ENCODE peak calls at places on chromosomes 6 and 20, in nine cellular contexts. N is A673, J is sigmoid colon, G is colonic mucosa, K is OCI-LY7, R is GM12864, F is AG09309, O is bronchial epithelial cell, E is breast epithelium. V is an unnamed sample.

GRCh38 chr6:90887764-90888163 is 300.9 kb upstream of the MAP3K7 start:
- DNase-seq in N (no peak), J (no peak), G (no peak), K (no peak), R (no peak), F (no peak), O (no peak), E (no peak), V (no peak)

GRCh38 chr6:4397307-4397706 is 261.9 kb upstream of the ECI2 start:
- DNase-seq in N (no peak), J (no peak), G (no peak), K (no peak), R (no peak), F (no peak), O (no peak), E (no peak), V (no peak)

GRCh38 chr6:15521516-15521915 is 141.3 kb downstream of the DTNBP1 start:
- DNase-seq in N (no peak), J (peak), G (no peak), K (no peak), R (no peak), F (no peak), O (no peak), E (no peak), V (no peak)

GRCh38 chr6:31657406-31658157 is 1.9 kb downstream of the APOM start:
- DNase-seq in N (no peak), J (no peak), G (no peak), K (no peak), R (no peak), F (no peak), O (no peak), E (no peak), V (no peak)

GRCh38 chr6:111870751-111871064 is 2.5 kb downstream of the FYN start:
- DNase-seq in N (no peak), J (no peak), G (no peak), K (no peak), R (no peak), F (no peak), O (no peak), E (no peak), V (no peak)

GRCh38 chr6:79420054-79420453 is 117.2 kb downstream of the LCA5 start:
- DNase-seq in N (no peak), J (no peak), G (no peak), K (no peak), R (no peak), F (no peak), O (no peak), E (no peak), V (no peak)

GRCh38 chr6:5786321-5787053 is 220.2 kb downstream of the NRN1 start:
- DNase-seq in N (no peak), J (no peak), G (no peak), K (no peak), R (no peak), F (no peak), O (peak), E (no peak), V (no peak)

GRCh38 chr20:20084296-20084752 is 32.0 kb downstream of the CFAP61 start:
- DNase-seq in N (no peak), J (no peak), G (no peak), K (no peak), R (no peak), F (no peak), O (no peak), E (no peak), V (no peak)

GRCh38 chr6:44074383-44075136 is 52.7 kb downstream of the MRPL14 start:
- DNase-seq in N (peak), J (peak), G (peak), K (peak), R (peak), F (no peak), O (peak), E (no peak), V (peak)

GRCh38 chr6:180295-180694 is 112.0 kb upstream of the DUSP22 start:
- DNase-seq in N (no peak), J (no peak), G (peak), K (no peak), R (no peak), F (no peak), O (no peak), E (no peak), V (no peak)

GRCh38 chr6:125789167-125789566 is 1.6 kb upstream of the NCOA7 start:
- DNase-seq in N (peak), J (peak), G (no peak), K (peak), R (no peak), F (no peak), O (no peak), E (no peak), V (no peak)

GRCh38 chr20:49561256-49561655 is 6.7 kb downstream of the PTGIS start:
- DNase-seq in N (no peak), J (peak), G (no peak), K (no peak), R (no peak), F (no peak), O (no peak), E (no peak), V (no peak)

GRCh38 chr20:34798328-34798727 is 27.1 kb downstream of the NCOA6 start:
- DNase-seq in N (no peak), J (no peak), G (no peak), K (no peak), R (no peak), F (no peak), O (no peak), E (no peak), V (no peak)

GRCh38 chr6:5084787-5085637 is at the start of gene PPP1R3G:
- DNase-seq in N (peak), J (peak), G (peak), K (no peak), R (no peak), F (no peak), O (no peak), E (no peak), V (peak)

GRCh38 chr6:43203718-43204095 is 21.7 kb downstream of the CUL9 start:
- DNase-seq in N (no peak), J (peak), G (no peak), K (no peak), R (no peak), F (no peak), O (no peak), E (no peak), V (no peak)

GRCh38 chr20:25534845-25535244 is 50.5 kb downstream of the NINL start:
- DNase-seq in N (no peak), J (no peak), G (no peak), K (no peak), R (no peak), F (no peak), O (no peak), E (no peak), V (no peak)

GRCh38 chr6:111478749-111479148 is 4.3 kb downstream of the REV3L start:
- DNase-seq in N (peak), J (no peak), G (no peak), K (peak), R (no peak), F (no peak), O (peak), E (no peak), V (peak)

GRCh38 chr6:23529902-23530301 is 596.1 kb upstream of the NRSN1 start:
- DNase-seq in N (no peak), J (no peak), G (no peak), K (no peak), R (no peak), F (no peak), O (no peak), E (no peak), V (no peak)

GRCh38 chr6:151534576-151534975 is 40.8 kb downstream of the CCDC170 start:
- DNase-seq in N (no peak), J (no peak), G (no peak), K (no peak), R (no peak), F (peak), O (no peak), E (no peak), V (no peak)

GRCh38 chr6:121260651-121261102 is 73.6 kb downstream of the TBC1D32 start:
- DNase-seq in N (peak), J (no peak), G (no peak), K (no peak), R (no peak), F (no peak), O (no peak), E (no peak), V (no peak)

GRCh38 chr6:55794136-55794812 is 81.1 kb downstream of the BMP5 start:
- DNase-seq in N (no peak), J (no peak), G (no peak), K (no peak), R (no peak), F (peak), O (peak), E (no peak), V (no peak)

GRCh38 chr6:43758617-43759050 is 11.4 kb upstream of the VEGFA start:
- DNase-seq in N (peak), J (peak), G (no peak), K (peak), R (no peak), F (no peak), O (no peak), E (no peak), V (peak)

GRCh38 chr6:165599596-165600487 is 63.2 kb downstream of the PDE10A start:
- DNase-seq in N (no peak), J (no peak), G (no peak), K (no peak), R (no peak), F (no peak), O (no peak), E (no peak), V (no peak)

GRCh38 chr20:8673116-8673515 is 395.8 kb upstream of the PLCB4 start:
- DNase-seq in N (no peak), J (no peak), G (no peak), K (no peak), R (no peak), F (no peak), O (no peak), E (no peak), V (no peak)

GRCh38 chr20:62101078-62101477 is 21.2 kb upstream of the LSM14B start:
- DNase-seq in N (no peak), J (no peak), G (no peak), K (no peak), R (no peak), F (no peak), O (no peak), E (no peak), V (no peak)

GRCh38 chr20:13810446-13810845 is 25.6 kb downstream of the NDUFAF5 start:
- DNase-seq in N (no peak), J (no peak), G (no peak), K (no peak), R (no peak), F (no peak), O (no peak), E (no peak), V (no peak)

GRCh38 chr6:11536795-11537194 is 754 bp upstream of the TMEM170B start:
- DNase-seq in N (peak), J (no peak), G (peak), K (peak), R (no peak), F (no peak), O (no peak), E (no peak), V (no peak)

GRCh38 chr6:4460595-4461475 is 315.4 kb upstream of the CDYL start:
- DNase-seq in N (no peak), J (peak), G (no peak), K (no peak), R (no peak), F (no peak), O (peak), E (peak), V (no peak)

GRCh38 chr6:105135056-105135455 is 44.8 kb downstream of the POPDC3 start:
- DNase-seq in N (peak), J (no peak), G (no peak), K (no peak), R (no peak), F (no peak), O (peak), E (no peak), V (no peak)

GRCh38 chr6:105135907-105136432 is 43.8 kb downstream of the POPDC3 start:
- DNase-seq in N (peak), J (no peak), G (no peak), K (no peak), R (no peak), F (no peak), O (no peak), E (no peak), V (no peak)

GRCh38 chr6:105137388-105137787 is 42.4 kb downstream of the POPDC3 start:
- DNase-seq in N (no peak), J (peak), G (no peak), K (no peak), R (no peak), F (no peak), O (no peak), E (no peak), V (no peak)

GRCh38 chr6:105138141-105138540 is 41.7 kb downstream of the POPDC3 start:
- DNase-seq in N (no peak), J (no peak), G (no peak), K (no peak), R (no peak), F (no peak), O (no peak), E (no peak), V (no peak)

GRCh38 chr6:105136433-105137350 is 43.1 kb downstream of the POPDC3 start:
- DNase-seq in N (peak), J (peak), G (peak), K (no peak), R (no peak), F (no peak), O (no peak), E (no peak), V (peak)
- TF ChIP-seq CTCF in N (no peak), J (no peak), G (no peak), K (no peak), R (no peak), F (peak), O (peak), E (no peak), V (no peak)

GRCh38 chr6:35731414-35731735 is 5.5 kb upstream of the ARMC12 start:
- DNase-seq in N (peak), J (peak), G (peak), K (peak), R (peak), F (no peak), O (peak), E (peak), V (peak)
- TF ChIP-seq CTCF in N (no peak), J (no peak), G (no peak), K (no peak), R (no peak), F (no peak), O (no peak), E (no peak), V (no peak)

GRCh38 chr6:169411296-169411695 is 157.7 kb upstream of the THBS2 start:
- DNase-seq in N (no peak), J (no peak), G (no peak), K (no peak), R (no peak), F (no peak), O (no peak), E (no peak), V (no peak)

GRCh38 chr6:169411722-169412121 is 158.1 kb upstream of the THBS2 start:
- DNase-seq in N (peak), J (no peak), G (no peak), K (no peak), R (no peak), F (no peak), O (no peak), E (no peak), V (no peak)

GRCh38 chr6:169406794-169407193 is 153.1 kb upstream of the THBS2 start:
- DNase-seq in N (no peak), J (no peak), G (peak), K (no peak), R (no peak), F (no peak), O (no peak), E (no peak), V (no peak)

GRCh38 chr6:169407338-169407737 is 153.7 kb upstream of the THBS2 start:
- DNase-seq in N (no peak), J (no peak), G (no peak), K (no peak), R (no peak), F (no peak), O (no peak), E (no peak), V (no peak)

GRCh38 chr6:169409742-169410312 is 156.2 kb upstream of the THBS2 start:
- DNase-seq in N (no peak), J (no peak), G (no peak), K (no peak), R (no peak), F (no peak), O (peak), E (no peak), V (no peak)
- TF ChIP-seq CTCF in N (no peak), J (no peak), G (no peak), K (no peak), R (no peak), F (no peak), O (no peak), E (no peak), V (no peak)

GRCh38 chr20:41352666-41353065 is 12.0 kb downstream of the LPIN3 start:
- DNase-seq in N (no peak), J (no peak), G (no peak), K (no peak), R (no peak), F (no peak), O (no peak), E (no peak), V (no peak)

GRCh38 chr20:41349266-41349665 is 8.6 kb downstream of the LPIN3 start:
- DNase-seq in N (no peak), J (no peak), G (no peak), K (no peak), R (no peak), F (no peak), O (no peak), E (no peak), V (no peak)

GRCh38 chr20:41349943-41350342 is 9.3 kb downstream of the LPIN3 start:
- DNase-seq in N (no peak), J (no peak), G (no peak), K (no peak), R (no peak), F (no peak), O (no peak), E (no peak), V (no peak)

GRCh38 chr20:41353530-41353929 is 12.9 kb downstream of the LPIN3 start:
- DNase-seq in N (no peak), J (no peak), G (no peak), K (no peak), R (no peak), F (no peak), O (no peak), E (no peak), V (no peak)

GRCh38 chr20:41352106-41352505 is 11.5 kb downstream of the LPIN3 start:
- DNase-seq in N (no peak), J (no peak), G (no peak), K (no peak), R (no peak), F (no peak), O (no peak), E (no peak), V (no peak)
- TF ChIP-seq CTCF in N (peak), J (no peak), G (no peak), K (no peak), R (no peak), F (no peak), O (peak), E (no peak), V (no peak)

V was measured in GM13976.